ENCODE peak calls at places on chromosomes 6 and 20, in nine cellular contexts. R, Z, Y, S, D, T, V, E and U are unnamed samples.

GRCh38 chr20:8662433-8662954 is 406.4 kb upstream of the PLCB4 start:
- ATAC-seq in R (no peak), Z (no peak), Y (no peak), S (no peak), D (no peak), T (no peak), V (peak; percentile 42), E (no peak), U (peak; percentile 58)

GRCh38 chr20:55205684-55206083 is 730.3 kb downstream of the DOK5 start:
- ATAC-seq in R (no peak), Z (no peak), Y (no peak), S (no peak), D (no peak), T (no peak), V (no peak), E (no peak), U (no peak)

GRCh38 chr6:142845143-142845571 is 99.8 kb downstream of the HIVEP2 start:
- ATAC-seq in R (no peak), Z (peak; percentile 57), Y (peak; percentile 18), S (no peak), D (peak; percentile 40), T (peak; percentile 17), V (peak; percentile 46), E (peak; percentile 72), U (peak; percentile 38)

GRCh38 chr6:108957221-108957620 is 109.0 kb downstream of the ARMC2 start:
- ATAC-seq in R (no peak), Z (no peak), Y (no peak), S (no peak), D (no peak), T (no peak), V (no peak), E (peak; percentile 34), U (no peak)

GRCh38 chr6:25477006-25477590 is 174.9 kb upstream of the SCGN start:
- ATAC-seq in R (no peak), Z (no peak), Y (no peak), S (no peak), D (peak; percentile 42), T (no peak), V (peak; percentile 81), E (peak; percentile 67), U (peak; percentile 52)

GRCh38 chr6:41256383-41256782 is 28.2 kb downstream of the TREML4 start:
- ATAC-seq in R (no peak), Z (no peak), Y (no peak), S (no peak), D (no peak), T (peak; percentile 16), V (no peak), E (no peak), U (no peak)

GRCh38 chr6:99348823-99349619 is 453 bp downstream of the FAXC start:
- ATAC-seq in R (peak; percentile 28), Z (peak; percentile 5), Y (no peak), S (peak; percentile 55), D (peak; percentile 44), T (no peak), V (no peak), E (no peak), U (no peak)

GRCh38 chr6:143549630-143550268 is 38.2 kb upstream of the FUCA2 start:
- ATAC-seq in R (no peak), Z (peak; percentile 78), Y (peak; percentile 38), S (no peak), D (peak; percentile 40), T (peak; percentile 63), V (peak; percentile 66), E (no peak), U (peak; percentile 87)